ENCODE peak calls at places on chromosomes 16 and 17, in eight cellular contexts. W is lower leg skin; Z is AG04450; S is stimulated activated CD4-positive, alpha-beta T cell treated with anti-CD3 and anti-CD28 coated beads, Interleukin-15, amount 100 ng/mL, for 24 hours; B is ovary; D is AG20443; M is NAMALWA; F is NCI-H1105 treated with DMSO at 0.1 percent for 48 hours. T is an unnamed sample.

GRCh38 chr16:78127130-78127529 is 27.7 kb downstream of the WWOX start:
- DNase-seq in W (no peak), Z (no peak), S (no peak), B (no peak), D (peak; percentile 45), M (no peak), F (peak; percentile 3), T (peak; percentile 9)

GRCh38 chr17:66850692-66851091 is 15.8 kb downstream of the CACNG5 start:
- DNase-seq in W (peak; percentile 8), Z (no peak), S (no peak), B (no peak), D (no peak), M (no peak), F (no peak), T (no peak)

GRCh38 chr16:75559564-75560372 is 3.7 kb upstream of the TMEM231 start:
- DNase-seq in W (no peak), Z (no peak), S (no peak), B (no peak), D (peak; percentile 66), M (no peak), F (no peak), T (peak; percentile 71)

GRCh38 chr17:33531311-33531710 is 238.2 kb upstream of the ASIC2 start:
- DNase-seq in W (no peak), Z (no peak), S (no peak), B (no peak), D (no peak), M (no peak), F (no peak), T (no peak)

GRCh38 chr16:9159839-9160550 is 68.6 kb downstream of the HAPSTR1 start:
- DNase-seq in W (no peak), Z (peak; percentile 39), S (peak; percentile 66), B (no peak), D (peak; percentile 83), M (peak; percentile 78), F (peak; percentile 0), T (peak; percentile 58)

GRCh38 chr17:378068-378467 is 25.5 kb upstream of the RPH3AL start:
- DNase-seq in W (peak; percentile 78), Z (no peak), S (no peak), B (no peak), D (no peak), M (no peak), F (no peak), T (no peak)

GRCh38 chr17:57574040-57574513 is 171.0 kb downstream of the CCDC182 start:
- DNase-seq in W (no peak), Z (no peak), S (no peak), B (peak; percentile 71), D (peak; percentile 65), M (no peak), F (peak; percentile 54), T (no peak)

GRCh38 chr17:46026815-46027125 is 27.7 kb downstream of the STH start:
- DNase-seq in W (no peak), Z (no peak), S (no peak), B (no peak), D (no peak), M (no peak), F (no peak), T (no peak)

GRCh38 chr17:305090-305976 is 47.3 kb downstream of the RPH3AL start:
- DNase-seq in W (no peak), Z (no peak), S (no peak), B (no peak), D (no peak), M (no peak), F (no peak), T (no peak)

GRCh38 chr16:53085539-53086450 is 31.0 kb downstream of the CHD9 start:
- DNase-seq in W (no peak), Z (no peak), S (no peak), B (peak; percentile 59), D (peak; percentile 22), M (no peak), F (peak; percentile 82), T (no peak)

GRCh38 chr17:81342062-81342699 is 47.1 kb upstream of the SLC38A10 start:
- DNase-seq in W (no peak), Z (no peak), S (no peak), B (no peak), D (no peak), M (no peak), F (no peak), T (peak; percentile 34)

GRCh38 chr16:2388875-2389433 is 40.3 kb upstream of the CCNF start:
- DNase-seq in W (no peak), Z (peak; percentile 7), S (no peak), B (no peak), D (peak; percentile 88), M (no peak), F (no peak), T (peak; percentile 47)

GRCh38 chr17:56806949-56807348 is 26.8 kb downstream of the C17orf67 start:
- DNase-seq in W (no peak), Z (no peak), S (no peak), B (no peak), D (no peak), M (no peak), F (no peak), T (no peak)

GRCh38 chr17:59751955-59752413 is 44.5 kb downstream of the VMP1 start:
- DNase-seq in W (no peak), Z (no peak), S (peak; percentile 35), B (no peak), D (no peak), M (no peak), F (no peak), T (no peak)

GRCh38 chr16:11290102-11290893 is 9.2 kb upstream of the PRM1 start:
- DNase-seq in W (no peak), Z (no peak), S (no peak), B (no peak), D (no peak), M (no peak), F (no peak), T (no peak)

GRCh38 chr17:82407255-82407654 is 10.9 kb upstream of the HEXD start:
- DNase-seq in W (no peak), Z (no peak), S (no peak), B (no peak), D (no peak), M (no peak), F (no peak), T (no peak)

GRCh38 chr17:38509008-38509771 is 80.9 kb downstream of the ARHGAP23 start:
- DNase-seq in W (peak; percentile 94), Z (peak; percentile 83), S (peak; percentile 88), B (peak; percentile 82), D (peak; percentile 94), M (peak; percentile 83), F (no peak), T (peak; percentile 89)

T was measured in HCEC 1CT.